ENCODE peak calls at places on chromosomes 1 and 21, in five cellular contexts. K, Y, I, U and Q are unnamed samples.

GRCh38 chr1:47592296-47592975 is 154.6 kb downstream of the FOXD2 start:
- DNase-seq in K (no peak), Y (no peak), I (no peak), U (no peak), Q (no peak)

GRCh38 chr1:223147409-223147808 is 4.4 kb upstream of the TLR5 start:
- DNase-seq in K (no peak), Y (no peak), I (no peak), U (no peak), Q (no peak)

GRCh38 chr1:41612953-41613352 is 128.5 kb upstream of the EDN2 start:
- DNase-seq in K (no peak), Y (no peak), I (no peak), U (no peak), Q (no peak)

GRCh38 chr1:213082778-213083445 is 31.9 kb downstream of the RPS6KC1 start:
- DNase-seq in K (no peak), Y (no peak), I (no peak), U (no peak), Q (no peak)

GRCh38 chr1:167594827-167595226 is 35.2 kb upstream of the RCSD1 start:
- DNase-seq in K (no peak), Y (no peak), I (no peak), U (no peak), Q (no peak)

GRCh38 chr1:46244656-46245371 is 2.7 kb upstream of the RAD54L start:
- DNase-seq in K (no peak), Y (no peak), I (no peak), U (peak; percentile 15), Q (no peak)

GRCh38 chr1:77655431-77655974 is 27.0 kb downstream of the ZZZ3 start:
- DNase-seq in K (no peak), Y (peak; percentile 49), I (no peak), U (no peak), Q (no peak)

GRCh38 chr1:160834945-160835565 is 27.6 kb downstream of the CD244 start:
- DNase-seq in K (peak; percentile 68), Y (peak; percentile 38), I (no peak), U (peak; percentile 22), Q (no peak)

GRCh38 chr1:67802565-67802964 is 30.7 kb downstream of the GNG12 start:
- DNase-seq in K (no peak), Y (no peak), I (no peak), U (no peak), Q (no peak)

GRCh38 chr1:58649555-58649954 is 50.3 kb downstream of the MYSM1 start:
- DNase-seq in K (no peak), Y (no peak), I (no peak), U (no peak), Q (no peak)

GRCh38 chr21:17441370-17441769 is 71.5 kb upstream of the CXADR start:
- DNase-seq in K (no peak), Y (no peak), I (no peak), U (no peak), Q (peak; percentile 16)

GRCh38 chr1:29736582-29737188 is 500.4 kb downstream of the PTPRU start:
- DNase-seq in K (peak; percentile 93), Y (no peak), I (no peak), U (no peak), Q (no peak)

GRCh38 chr1:246632584-246633168 is 66.4 kb downstream of the CNST start:
- DNase-seq in K (peak; percentile 8), Y (no peak), I (no peak), U (no peak), Q (no peak)

GRCh38 chr1:148353461-148354283 is 129.4 kb downstream of the PPIAL4G start:
- DNase-seq in K (peak; percentile 67), Y (no peak), I (no peak), U (no peak), Q (peak; percentile 80)

GRCh38 chr21:46625759-46626158 is 9.7 kb upstream of the PRMT2 start:
- DNase-seq in K (no peak), Y (no peak), I (no peak), U (no peak), Q (no peak)

GRCh38 chr1:234212764-234213406 is 160.4 kb upstream of the COA6 start:
- DNase-seq in K (peak; percentile 79), Y (peak; percentile 86), I (no peak), U (peak; percentile 17), Q (no peak)

GRCh38 chr1:235783148-235783776 is 83.4 kb downstream of the LYST start:
- DNase-seq in K (peak; percentile 36), Y (no peak), I (no peak), U (peak; percentile 7), Q (peak; percentile 15)

GRCh38 chr1:101976161-101976560 is 20.6 kb downstream of the OLFM3 start:
- DNase-seq in K (no peak), Y (no peak), I (no peak), U (no peak), Q (no peak)

GRCh38 chr1:2468041-2468472 is 8.0 kb upstream of the PLCH2 start:
- DNase-seq in K (peak; percentile 90), Y (no peak), I (no peak), U (peak; percentile 27), Q (no peak)

GRCh38 chr1:204803607-204804006 is 67.1 kb upstream of the NFASC start:
- DNase-seq in K (no peak), Y (no peak), I (no peak), U (no peak), Q (no peak)

GRCh38 chr1:145701306-145701862 is 5.8 kb downstream of the PDZK1 start:
- DNase-seq in K (no peak), Y (no peak), I (no peak), U (no peak), Q (no peak)

GRCh38 chr1:101237229-101237837 is 514 bp downstream of the S1PR1 start:
- DNase-seq in K (peak; percentile 34), Y (no peak), I (no peak), U (no peak), Q (no peak)

GRCh38 chr1:226584164-226584563 is 35.6 kb downstream of the STUM start:
- DNase-seq in K (no peak), Y (no peak), I (no peak), U (no peak), Q (no peak)

GRCh38 chr1:66168467-66168887 is 365.5 kb upstream of the SGIP1 start:
- DNase-seq in K (no peak), Y (no peak), I (no peak), U (no peak), Q (no peak)

GRCh38 chr21:42040411-42041180 is 30.4 kb upstream of the ZBTB21 start:
- DNase-seq in K (no peak), Y (no peak), I (no peak), U (no peak), Q (peak; percentile 94)

GRCh38 chr21:32336711-32337110 is 38.1 kb downstream of the MRAP start:
- DNase-seq in K (no peak), Y (no peak), I (no peak), U (no peak), Q (peak; percentile 61)

GRCh38 chr1:186042216-186042615 is 308.0 kb downstream of the HMCN1 start:
- DNase-seq in K (no peak), Y (no peak), I (no peak), U (no peak), Q (no peak)

GRCh38 chr21:29372063-29372802 is 73.5 kb downstream of the BACH1 start:
- DNase-seq in K (peak; percentile 81), Y (peak; percentile 72), I (no peak), U (peak; percentile 59), Q (peak; percentile 17)

GRCh38 chr1:44476891-44477290 is 71.8 kb downstream of the RNF220 start:
- DNase-seq in K (no peak), Y (no peak), I (no peak), U (no peak), Q (no peak)

GRCh38 chr21:36518883-36519492 is 39.1 kb upstream of the CLDN14 start:
- DNase-seq in K (no peak), Y (no peak), I (no peak), U (no peak), Q (no peak)

GRCh38 chr1:155207578-155208405 is at the start of gene THBS3:
- DNase-seq in K (peak; percentile 85), Y (peak; percentile 91), I (no peak), U (no peak), Q (peak; percentile 42)

DNA sequence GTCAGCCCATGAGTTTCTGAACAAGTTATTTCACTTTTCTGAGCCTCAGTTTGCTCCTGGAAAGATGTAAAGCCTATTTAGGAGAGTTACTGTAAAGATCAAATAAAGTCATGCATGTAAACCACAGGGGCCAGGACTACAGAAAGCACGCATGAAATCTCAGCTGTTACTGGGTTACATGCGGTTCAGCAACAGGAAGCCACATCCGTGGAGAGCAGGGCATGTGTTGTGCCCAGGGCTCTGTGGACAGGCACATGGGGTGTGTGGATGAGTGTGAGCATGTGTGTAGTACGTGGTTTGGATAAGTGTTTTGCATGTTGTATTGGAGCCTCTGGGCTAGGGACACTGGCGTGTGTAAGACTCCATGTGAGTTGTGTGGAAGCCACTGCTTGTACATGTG is 2.2 kb upstream of the EPHA2 start:
- DNase-seq in K (no peak), Y (no peak), I (no peak), U (peak; percentile 51), Q (no peak)
- H3K4me3 ChIP-seq in K (no peak overlapping the region), Y (no peak overlapping the region), I (no peak overlapping the region), U (no peak overlapping the region), Q (no peak overlapping the region)

GRCh38 chr21:21102874-21103273 is 104.7 kb downstream of the NCAM2 start:
- DNase-seq in K (no peak), Y (no peak), I (no peak), U (no peak), Q (no peak)
- H3K36me3 ChIP-seq in K (no peaks in the 10 kb centered on the region), Y (no peaks in the 10 kb centered on the region), I (no peaks in the 10 kb centered on the region), U (no peaks in the 10 kb centered on the region), Q (no peaks in the 10 kb centered on the region)

DNA sequence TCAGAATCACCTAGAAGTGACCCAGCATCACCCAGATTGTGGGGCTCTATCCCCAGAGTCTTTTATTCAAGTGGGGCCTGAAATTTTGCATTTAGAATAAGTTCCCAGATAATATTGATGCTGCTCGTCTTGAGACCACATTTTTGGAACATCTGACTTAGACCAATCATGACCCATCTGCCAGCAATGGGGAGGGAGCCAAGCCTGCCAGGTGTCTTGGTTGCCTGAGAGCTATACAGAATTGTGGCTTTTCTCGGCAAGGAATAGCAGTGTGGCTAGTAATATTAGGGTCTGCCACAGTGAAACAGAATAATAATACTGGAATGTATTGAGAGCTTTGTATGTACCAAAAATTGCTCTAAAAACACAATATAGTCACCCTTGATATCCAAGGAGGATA is 31.1 kb upstream of the RGS8 start:
- DNase-seq in K (no peak), Y (no peak), I (no peak), U (no peak), Q (no peak)
- H3K4me3 ChIP-seq in K (no peak overlapping the region), Y (no peak overlapping the region), I (no peak overlapping the region), U (no peak overlapping the region), Q (no peak overlapping the region)

GRCh38 chr21:45539796-45540600 is 2.2 kb downstream of the SLC19A1 start:
- DNase-seq in K (no peak), Y (peak; percentile 7), I (peak; percentile 59), U (no peak), Q (no peak)
- H3K36me3 ChIP-seq in K (no peaks in the 10 kb centered on the region), Y (peaks cover 28% of the 10 kb centered on the region), I (no peaks in the 10 kb centered on the region), U (no peaks in the 10 kb centered on the region), Q (peaks cover 25% of the 10 kb centered on the region)

GRCh38 chr1:183841950-183842816 is 37.3 kb downstream of the RGL1 start:
- DNase-seq in K (no peak), Y (no peak), I (no peak), U (no peak), Q (peak; percentile 64)
- H3K4me3 ChIP-seq in K (no peak overlapping the region), Y (no peak overlapping the region), I (peak overlapping the region; percentile 12), U (no peak overlapping the region), Q (peak overlapping the region; percentile 11)

GRCh38 chr1:25811384-25812082 is 8.2 kb upstream of the MTFR1L start:
- DNase-seq in K (no peak), Y (no peak), I (peak; percentile 58), U (no peak), Q (no peak)
- H3K36me3 ChIP-seq in K (no peaks in the 10 kb centered on the region), Y (peaks cover 20% of the 10 kb centered on the region), I (peaks cover 70% of the 10 kb centered on the region), U (no peaks in the 10 kb centered on the region), Q (peaks cover 20% of the 10 kb centered on the region)